ENCODE peak calls at places on chromosomes 5 and 9, in nine cellular contexts. S, B, T, I, P, Q, G, A and J are unnamed samples.

GRCh38 chr5:110736763-110737162 is 2.0 kb upstream of the SLC25A46 start:
- DNase-seq in S (no peak), B (no peak), T (no peak), I (no peak), P (no peak), Q (no peak), G (no peak), A (no peak), J (no peak)

GRCh38 chr9:38036359-38037084 is 32.5 kb downstream of the SHB start:
- DNase-seq in S (peak), B (peak), T (peak), I (no peak), P (no peak), Q (no peak), G (peak), A (no peak), J (no peak)

GRCh38 chr9:95302471-95302870 is 15.0 kb downstream of the FANCC start:
- DNase-seq in S (no peak), B (no peak), T (no peak), I (no peak), P (no peak), Q (no peak), G (no peak), A (no peak), J (no peak)

GRCh38 chr5:82720213-82720612 is 357.0 kb downstream of the TMEM167A start:
- DNase-seq in S (no peak), B (no peak), T (no peak), I (no peak), P (no peak), Q (no peak), G (no peak), A (no peak), J (no peak)

GRCh38 chr9:110933350-110934001 is 104.8 kb downstream of the LPAR1 start:
- DNase-seq in S (no peak), B (no peak), T (no peak), I (no peak), P (no peak), Q (no peak), G (peak), A (no peak), J (no peak)

GRCh38 chr9:73079326-73079725 is 72.3 kb upstream of the ANXA1 start:
- DNase-seq in S (no peak), B (no peak), T (no peak), I (no peak), P (no peak), Q (no peak), G (no peak), A (no peak), J (no peak)

GRCh38 chr5:53201746-53202145 is 92.2 kb upstream of the MOCS2 start:
- DNase-seq in S (no peak), B (no peak), T (no peak), I (no peak), P (no peak), Q (no peak), G (no peak), A (no peak), J (no peak)

GRCh38 chr5:138784590-138784989 is 31.4 kb downstream of the CTNNA1 start:
- DNase-seq in S (no peak), B (no peak), T (no peak), I (no peak), P (no peak), Q (no peak), G (peak), A (no peak), J (no peak)

GRCh38 chr9:33868430-33869000 is 51.6 kb downstream of the UBE2R2 start:
- DNase-seq in S (no peak), B (peak), T (no peak), I (no peak), P (peak), Q (no peak), G (peak), A (no peak), J (peak)

GRCh38 chr5:165209101-165209727 is 1703.8 kb downstream of the MAT2B start:
- DNase-seq in S (no peak), B (peak), T (no peak), I (no peak), P (no peak), Q (no peak), G (peak), A (no peak), J (no peak)

GRCh38 chr5:147613359-147613758 is 103.5 kb upstream of the DPYSL3 start:
- DNase-seq in S (no peak), B (peak), T (no peak), I (no peak), P (no peak), Q (peak), G (peak), A (no peak), J (no peak)

GRCh38 chr9:9257999-9258398 is 1354.8 kb downstream of the PTPRD start:
- DNase-seq in S (no peak), B (no peak), T (no peak), I (no peak), P (no peak), Q (no peak), G (no peak), A (no peak), J (no peak)

GRCh38 chr5:167050568-167051214 is 1240.8 kb upstream of the WWC1 start:
- DNase-seq in S (no peak), B (no peak), T (no peak), I (no peak), P (no peak), Q (no peak), G (no peak), A (no peak), J (no peak)

GRCh38 chr5:93162201-93162654 is 418.8 kb downstream of the NR2F1-AS1 start:
- DNase-seq in S (no peak), B (peak), T (no peak), I (no peak), P (no peak), Q (no peak), G (peak), A (no peak), J (no peak)

GRCh38 chr9:123715258-123715657 is 214.7 kb downstream of the DENND1A start:
- DNase-seq in S (no peak), B (no peak), T (no peak), I (no peak), P (no peak), Q (no peak), G (no peak), A (no peak), J (no peak)

GRCh38 chr9:3773661-3774060 is 247.9 kb upstream of the RFX3 start:
- DNase-seq in S (no peak), B (no peak), T (no peak), I (no peak), P (no peak), Q (no peak), G (no peak), A (no peak), J (no peak)

GRCh38 chr9:112884086-112884485 is 6.6 kb downstream of the SLC46A2 start:
- DNase-seq in S (no peak), B (peak), T (no peak), I (no peak), P (no peak), Q (no peak), G (peak), A (no peak), J (no peak)

GRCh38 chr9:107710552-107710951 is 221.0 kb upstream of the KLF4 start:
- DNase-seq in S (no peak), B (no peak), T (no peak), I (no peak), P (no peak), Q (no peak), G (no peak), A (no peak), J (no peak)

GRCh38 chr5:96226941-96227552 is 206.0 kb downstream of the PCSK1 start:
- DNase-seq in S (no peak), B (peak), T (peak), I (no peak), P (no peak), Q (peak), G (peak), A (no peak), J (peak)